ENCODE peak calls at places on chromosomes 6 and 20, in nine cellular contexts. G, B, S, Z, V, L, A, X and K are unnamed samples.

GRCh38 chr6:52390361-52390727 is 28.4 kb downstream of the PAQR8 start:
- DNase-seq in Z (peak; percentile 49), L (no peak), G (no peak), B (no peak), S (peak; percentile 33), A (no peak), X (peak; percentile 49), V (no peak), K (no peak)

GRCh38 chr6:56647172-56647762 is 4.6 kb upstream of the DST start:
- DNase-seq in B (no peak), G (no peak), S (no peak), V (no peak), Z (no peak), X (no peak), L (no peak), A (no peak), K (no peak)

GRCh38 chr20:32539817-32540675 is 45.1 kb downstream of the NOL4L start:
- DNase-seq in A (peak; percentile 40), S (no peak), B (no peak), X (peak; percentile 72), Z (no peak), L (no peak), V (no peak), G (no peak), K (peak; percentile 72)

GRCh38 chr6:75693534-75693933 is 55.5 kb upstream of the MYO6 start:
- DNase-seq in X (no peak), G (no peak), V (no peak), B (peak; percentile 17), S (peak; percentile 49), L (no peak), Z (peak; percentile 48), A (no peak), K (no peak)

GRCh38 chr20:10119336-10119735 is 84.5 kb downstream of the ANKEF1 start:
- DNase-seq in X (no peak), G (no peak), V (no peak), B (no peak), S (no peak), Z (no peak), L (no peak), A (no peak), K (no peak)

GRCh38 chr6:12766365-12766764 is 49.8 kb downstream of the PHACTR1 start:
- DNase-seq in V (no peak), Z (no peak), L (no peak), A (no peak), G (no peak), S (no peak), B (no peak), X (no peak), K (no peak)

GRCh38 chr6:144534123-144534676 is 249.1 kb downstream of the UTRN start:
- DNase-seq in S (no peak), L (no peak), Z (no peak), B (no peak), X (no peak), V (no peak), A (no peak), G (no peak), K (no peak)

GRCh38 chr6:16921399-16922110 is 160.3 kb upstream of the ATXN1 start:
- DNase-seq in B (no peak), S (peak; percentile 69), A (no peak), V (no peak), Z (no peak), L (no peak), G (no peak), X (no peak), K (no peak)

GRCh38 chr6:105042648-105043047 is 85.7 kb downstream of the LIN28B start:
- DNase-seq in V (no peak), G (no peak), L (no peak), Z (no peak), B (no peak), S (no peak), A (no peak), X (no peak), K (no peak)